ENCODE peak calls at places on chromosomes 4 and X, in four cellular contexts. One of them, this sample, is unnamed.

GRCh38 chr4:188942606-188943005 is 803.4 kb downstream of the TRIML1 start:
- DNase-seq in natural killer cell: no peak
- DNase-seq in RWPE1: no peak
- DNase-seq in fibroblast of lung: no peak
- DNase-seq in this sample: peak; percentile 46

GRCh38 chr4:134276476-134276875 is 74.9 kb upstream of the PABPC4L start:
- DNase-seq in natural killer cell: no peak
- DNase-seq in RWPE1: no peak
- DNase-seq in fibroblast of lung: no peak
- DNase-seq in this sample: peak; percentile 25

GRCh38 chrX:18938710-18939109 is 45.2 kb downstream of the PHKA2 start:
- DNase-seq in natural killer cell: no peak
- DNase-seq in RWPE1: no peak
- DNase-seq in fibroblast of lung: peak; percentile 12
- DNase-seq in this sample: no peak

GRCh38 chr4:53476232-53477037 is 99.0 kb downstream of the FIP1L1 start:
- DNase-seq in natural killer cell: no peak
- DNase-seq in RWPE1: peak; percentile 69
- DNase-seq in fibroblast of lung: peak; percentile 99
- DNase-seq in this sample: peak; percentile 97

GRCh38 chrX:31894152-31894551 is 822.3 kb upstream of the FTHL17 start:
- DNase-seq in natural killer cell: no peak
- DNase-seq in RWPE1: no peak
- DNase-seq in fibroblast of lung: no peak
- DNase-seq in this sample: no peak

GRCh38 chrX:140524556-140524955 is 19.7 kb upstream of the SOX3 start:
- DNase-seq in natural killer cell: no peak
- DNase-seq in RWPE1: no peak
- DNase-seq in fibroblast of lung: peak; percentile 84
- DNase-seq in this sample: no peak

GRCh38 chrX:8191022-8191421 is 20.0 kb upstream of the VCX2 start:
- DNase-seq in natural killer cell: no peak
- DNase-seq in RWPE1: peak; percentile 67
- DNase-seq in fibroblast of lung: peak; percentile 14
- DNase-seq in this sample: no peak

GRCh38 chrX:153226344-153227190 is 47.5 kb downstream of the MAGEA1 start:
- DNase-seq in natural killer cell: no peak
- DNase-seq in RWPE1: peak; percentile 87
- DNase-seq in fibroblast of lung: peak; percentile 36
- DNase-seq in this sample: peak; percentile 57

GRCh38 chrX:115531818-115532403 is 29.1 kb upstream of the PLS3 start:
- DNase-seq in natural killer cell: no peak
- DNase-seq in RWPE1: peak; percentile 15
- DNase-seq in fibroblast of lung: peak; percentile 51
- DNase-seq in this sample: no peak

GRCh38 chr4:9953089-9953488 is 68.2 kb downstream of the SLC2A9 start:
- DNase-seq in natural killer cell: no peak
- DNase-seq in RWPE1: no peak
- DNase-seq in fibroblast of lung: no peak
- DNase-seq in this sample: no peak

GRCh38 chr4:119833611-119834010 is 205.0 kb upstream of the PDE5A start:
- DNase-seq in natural killer cell: no peak
- DNase-seq in RWPE1: no peak
- DNase-seq in fibroblast of lung: no peak
- DNase-seq in this sample: no peak

GRCh38 chr4:185680617-185681016 is 131.4 kb downstream of the SORBS2 start:
- DNase-seq in natural killer cell: no peak
- DNase-seq in RWPE1: no peak
- DNase-seq in fibroblast of lung: no peak
- DNase-seq in this sample: no peak

GRCh38 chr4:38856524-38857337 is at the start of gene TLR6:
- DNase-seq in natural killer cell: no peak
- DNase-seq in RWPE1: peak; percentile 53
- DNase-seq in fibroblast of lung: peak; percentile 48
- DNase-seq in this sample: peak; percentile 67

GRCh38 chrX:43315622-43316021 is 340.5 kb upstream of the MAOA start:
- DNase-seq in natural killer cell: no peak
- DNase-seq in RWPE1: no peak
- DNase-seq in fibroblast of lung: no peak
- DNase-seq in this sample: no peak

GRCh38 chr4:98474408-98474844 is 184.0 kb downstream of the TSPAN5 start:
- DNase-seq in natural killer cell: no peak
- DNase-seq in RWPE1: no peak
- DNase-seq in fibroblast of lung: peak; percentile 83
- DNase-seq in this sample: peak; percentile 69

GRCh38 chrX:153600032-153600373 is 1.1 kb upstream of the CCNQ start:
- DNase-seq in natural killer cell: no peak
- DNase-seq in RWPE1: no peak
- DNase-seq in fibroblast of lung: no peak
- DNase-seq in this sample: no peak

GRCh38 chrX:31266172-31267076 is 194.6 kb upstream of the FTHL17 start:
- DNase-seq in natural killer cell: no peak
- DNase-seq in RWPE1: peak; percentile 50
- DNase-seq in fibroblast of lung: peak; percentile 28
- DNase-seq in this sample: peak; percentile 38

GRCh38 chr4:88880001-88880400 is 177.0 kb downstream of the FAM13A start:
- DNase-seq in natural killer cell: no peak
- DNase-seq in RWPE1: no peak
- DNase-seq in fibroblast of lung: peak; percentile 29
- DNase-seq in this sample: peak; percentile 7

GRCh38 chr4:56630876-56631666 is 50.0 kb downstream of the HOPX start:
- DNase-seq in natural killer cell: no peak
- DNase-seq in RWPE1: no peak
- DNase-seq in fibroblast of lung: peak; percentile 82
- DNase-seq in this sample: no peak

DNA sequence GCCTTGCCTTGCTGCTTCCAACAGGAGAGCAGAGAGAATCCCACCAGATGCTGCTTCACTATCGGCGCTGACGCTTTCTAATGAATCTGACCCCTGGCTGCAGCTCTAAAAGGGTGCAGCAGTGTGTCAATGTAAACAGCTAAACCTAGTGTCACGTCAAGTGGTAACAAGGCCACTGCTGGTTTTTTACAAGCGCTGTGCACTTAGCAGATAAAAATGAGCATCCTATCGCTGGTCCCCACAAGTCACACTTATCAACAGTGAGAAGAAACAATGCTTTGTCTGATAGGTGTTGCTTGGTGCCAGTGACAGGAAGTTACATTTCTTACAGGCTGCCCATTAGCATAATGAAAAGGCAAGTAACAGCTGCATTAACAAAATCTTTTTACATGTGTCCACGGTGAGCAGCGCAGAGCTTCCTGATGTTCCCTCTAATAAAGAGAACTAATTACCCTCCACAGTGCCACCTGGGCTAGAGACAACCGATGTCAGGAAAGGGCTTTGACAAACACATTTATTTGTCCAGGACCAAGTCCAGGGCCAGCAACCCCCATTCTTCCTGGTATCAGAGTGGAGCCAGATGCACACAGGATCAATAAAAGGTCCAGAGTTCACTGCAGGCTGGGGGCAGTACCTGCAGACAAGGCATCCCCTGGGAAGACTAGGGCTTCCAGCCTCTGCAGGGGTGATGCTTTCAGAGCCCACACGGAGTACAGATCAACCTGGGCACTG is 176.0 kb downstream of the MGST2 start:
- DNase-seq in natural killer cell: peak; percentile 48
- DNase-seq in RWPE1: no peak
- DNase-seq in fibroblast of lung: no peak
- DNase-seq in this sample: no peak
- TF ChIP-seq CTCF in natural killer cell: peak; percentile 18
- TF ChIP-seq CTCF in RWPE1: no peak
- TF ChIP-seq CTCF in fibroblast of lung: no peak
- TF ChIP-seq CTCF in this sample: no peak

GRCh38 chr4:7333801-7334421 is 100.8 kb downstream of the PSAPL1 start:
- DNase-seq in natural killer cell: no peak
- DNase-seq in RWPE1: no peak
- DNase-seq in fibroblast of lung: no peak
- DNase-seq in this sample: no peak
- TF ChIP-seq CTCF in natural killer cell: no peak
- TF ChIP-seq CTCF in RWPE1: no peak
- TF ChIP-seq CTCF in fibroblast of lung: peak; percentile 10
- TF ChIP-seq CTCF in this sample: no peak

DNA sequence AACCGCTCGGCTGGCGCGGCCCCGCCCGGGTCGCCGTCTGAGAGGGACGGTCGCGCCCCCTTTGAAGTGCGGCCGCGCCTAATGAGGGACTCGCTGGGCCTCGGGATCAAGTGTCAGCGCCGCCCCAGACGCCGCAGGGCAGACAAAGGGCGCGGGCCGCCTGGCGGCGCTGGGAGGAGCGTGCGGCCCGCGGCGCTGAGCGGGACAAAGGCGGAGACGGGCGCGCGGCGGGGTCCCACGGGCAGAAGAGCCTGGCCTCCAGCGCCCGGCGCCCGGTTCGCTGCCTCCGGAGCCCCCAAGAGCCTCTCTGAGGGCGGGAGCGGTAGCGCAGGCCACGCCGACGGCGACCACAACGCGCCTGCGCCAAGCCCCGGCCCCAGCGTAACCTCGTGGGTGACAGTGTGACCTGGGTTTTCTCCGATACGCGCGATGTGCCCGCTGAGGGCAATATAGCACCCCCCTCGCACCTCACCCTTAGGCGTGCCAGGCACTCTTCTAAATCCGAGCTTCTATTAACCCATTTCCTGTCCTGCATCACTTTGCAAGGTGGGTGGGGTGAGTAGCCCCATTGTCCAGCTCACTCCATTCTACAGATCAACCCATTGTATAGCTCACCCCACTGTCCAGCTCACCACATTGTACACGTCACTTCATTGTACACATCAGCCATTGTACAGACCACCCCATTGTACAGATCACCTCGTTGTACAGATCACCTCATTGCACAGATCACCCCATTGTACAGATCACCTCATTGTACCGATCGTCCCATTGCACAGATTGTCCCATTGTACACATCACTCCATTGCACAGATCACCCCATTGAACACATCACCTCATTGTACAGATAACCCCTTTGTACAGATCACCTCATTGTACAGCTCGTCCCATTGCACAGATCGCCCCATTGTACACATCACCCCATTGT is 33.7 kb upstream of the STX18 start:
- DNase-seq in natural killer cell: peak; percentile 62
- DNase-seq in RWPE1: peak; percentile 14
- DNase-seq in fibroblast of lung: peak; percentile 55
- DNase-seq in this sample: peak; percentile 46
- TF ChIP-seq CTCF in natural killer cell: peak; percentile 34
- TF ChIP-seq CTCF in RWPE1: peak; percentile 41
- TF ChIP-seq CTCF in fibroblast of lung: no peak
- TF ChIP-seq CTCF in this sample: peak; percentile 41

GRCh38 chr4:950136-951020 is 18.1 kb downstream of the TMEM175 start:
- DNase-seq in natural killer cell: no peak
- DNase-seq in RWPE1: no peak
- DNase-seq in fibroblast of lung: no peak
- DNase-seq in this sample: no peak
- TF ChIP-seq CTCF in natural killer cell: no peak
- TF ChIP-seq CTCF in RWPE1: no peak
- TF ChIP-seq CTCF in fibroblast of lung: no peak
- TF ChIP-seq CTCF in this sample: no peak

GRCh38 chr4:2462992-2463762 is 5.7 kb upstream of the RNF4 start:
- DNase-seq in natural killer cell: no peak
- DNase-seq in RWPE1: no peak
- DNase-seq in fibroblast of lung: no peak
- DNase-seq in this sample: no peak
- TF ChIP-seq CTCF in natural killer cell: no peak
- TF ChIP-seq CTCF in RWPE1: peak; percentile 33
- TF ChIP-seq CTCF in fibroblast of lung: no peak
- TF ChIP-seq CTCF in this sample: no peak